ENCODE peak calls at places on chromosomes 1 and 21, in six cellular contexts. C, V, I, N, O and L are unnamed samples.
A peak's percentile ranks its signal among the peaks of the same experiment; 100 is the strongest.

GRCh38 chr1:66725885-66726665 is 26.2 kb upstream of the DYNLT5 start:
- DNase-seq in C (peak; percentile 56), V (peak; percentile 31), I (peak; percentile 26), N (peak; percentile 54), O (peak; percentile 43), L (peak; percentile 45)

GRCh38 chr1:87141556-87141955 is 187.1 kb upstream of the LMO4 start:
- DNase-seq in C (no peak), V (no peak), I (no peak), N (no peak), O (no peak), L (no peak)

GRCh38 chr1:10431065-10431730 is 965 bp downstream of the CENPS start:
- DNase-seq in C (no peak), V (no peak), I (no peak), N (no peak), O (peak; percentile 27), L (no peak)

GRCh38 chr21:31182231-31183129 is 144.2 kb upstream of the KRTAP19-8 start:
- DNase-seq in C (no peak), V (no peak), I (no peak), N (no peak), O (no peak), L (no peak)

GRCh38 chr1:224873645-224874369 is 55.7 kb upstream of the DNAH14 start:
- DNase-seq in C (no peak), V (no peak), I (no peak), N (peak; percentile 37), O (no peak), L (no peak)

GRCh38 chr1:231512147-231512698 is 16.2 kb upstream of the TSNAX start:
- DNase-seq in C (no peak), V (no peak), I (peak; percentile 20), N (peak; percentile 91), O (no peak), L (peak; percentile 84)

GRCh38 chr1:34013958-34014737 is 150.3 kb downstream of the HMGB4 start:
- DNase-seq in C (peak; percentile 81), V (peak; percentile 9), I (no peak), N (no peak), O (peak; percentile 33), L (peak; percentile 28)

GRCh38 chr1:179743679-179744400 is 749 bp downstream of the FAM163A start:
- DNase-seq in C (peak; percentile 26), V (no peak), I (no peak), N (no peak), O (no peak), L (no peak)

GRCh38 chr1:209427277-209427676 is 156.2 kb upstream of the CAMK1G start:
- DNase-seq in C (no peak), V (no peak), I (no peak), N (no peak), O (peak; percentile 35), L (no peak)

GRCh38 chr1:230864441-230864840 is 3.9 kb downstream of the C1orf198 start:
- DNase-seq in C (no peak), V (no peak), I (no peak), N (no peak), O (no peak), L (no peak)

GRCh38 chr1:42886046-42886739 is 39.8 kb downstream of the ZNF691 start:
- DNase-seq in C (no peak), V (no peak), I (no peak), N (no peak), O (no peak), L (no peak)

GRCh38 chr1:168803696-168804510 is 74.9 kb upstream of the DPT start:
- DNase-seq in C (no peak), V (no peak), I (no peak), N (no peak), O (no peak), L (no peak)

GRCh38 chr1:107181253-107181977 is 40.6 kb downstream of the NTNG1 start:
- DNase-seq in C (no peak), V (no peak), I (no peak), N (no peak), O (no peak), L (no peak)

GRCh38 chr21:39663742-39664492 is 51.2 kb downstream of the B3GALT5 start:
- DNase-seq in C (no peak), V (no peak), I (no peak), N (no peak), O (no peak), L (no peak)

GRCh38 chr1:119771016-119771415 is 2.3 kb upstream of the HMGCS2 start:
- DNase-seq in C (peak; percentile 32), V (no peak), I (no peak), N (no peak), O (no peak), L (no peak)

GRCh38 chr1:53600486-53600885 is 138.5 kb downstream of the GLIS1 start:
- DNase-seq in C (no peak), V (no peak), I (no peak), N (no peak), O (no peak), L (no peak)

GRCh38 chr1:209927466-209927865 is 10.6 kb upstream of the SYT14 start:
- DNase-seq in C (no peak), V (no peak), I (no peak), N (no peak), O (no peak), L (no peak)

GRCh38 chr1:229130028-229130668 is 140.8 kb upstream of the RAB4A start:
- DNase-seq in C (no peak), V (no peak), I (no peak), N (peak; percentile 88), O (no peak), L (no peak)

GRCh38 chr1:208344202-208344601 is 100.0 kb upstream of the PLXNA2 start:
- DNase-seq in C (no peak), V (no peak), I (no peak), N (no peak), O (no peak), L (no peak)

GRCh38 chr1:162823771-162824525 is 33.4 kb downstream of the HSD17B7 start:
- DNase-seq in C (no peak), V (no peak), I (no peak), N (no peak), O (no peak), L (no peak)

GRCh38 chr1:162136760-162137537 is 67.5 kb downstream of the NOS1AP start:
- DNase-seq in C (no peak), V (no peak), I (no peak), N (peak; percentile 56), O (no peak), L (peak; percentile 43)

GRCh38 chr1:161033751-161034150 is 5.0 kb downstream of the TSTD1 start:
- DNase-seq in C (no peak), V (no peak), I (no peak), N (no peak), O (no peak), L (peak; percentile 57)

GRCh38 chr1:21232044-21232443 is 55.3 kb upstream of the EIF4G3 start:
- DNase-seq in C (peak; percentile 37), V (no peak), I (no peak), N (peak; percentile 56), O (peak; percentile 78), L (peak; percentile 26)

GRCh38 chr1:14968251-14968812 is 185.2 kb upstream of the TMEM51 start:
- DNase-seq in C (no peak), V (no peak), I (no peak), N (no peak), O (no peak), L (no peak)

GRCh38 chr1:7315316-7315715 is 455.8 kb upstream of the VAMP3 start:
- DNase-seq in C (no peak), V (no peak), I (no peak), N (no peak), O (no peak), L (no peak)

DNA sequence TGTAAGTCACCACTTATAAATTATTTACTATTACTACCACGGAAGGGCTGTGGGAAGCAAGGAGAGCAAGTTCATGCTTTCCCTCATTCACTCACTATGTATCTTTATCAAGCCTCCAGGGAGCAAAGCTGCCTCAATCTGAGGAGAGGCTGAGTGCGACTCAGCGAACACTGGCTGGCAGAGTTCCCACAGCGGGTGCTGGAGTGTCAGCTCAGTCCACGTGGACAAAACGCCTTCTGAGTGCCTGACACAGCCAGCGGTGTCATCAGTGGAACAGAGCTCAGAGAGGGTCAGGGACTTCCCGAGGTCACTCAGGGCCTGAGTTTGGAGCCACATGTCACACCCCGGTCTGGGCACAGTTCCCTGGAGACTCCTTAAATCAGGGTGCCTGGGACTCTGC is 16.9 kb downstream of the MATN1 start:
- DNase-seq in C (no peak), V (no peak), I (no peak), N (no peak), O (no peak), L (no peak)
- TF ChIP-seq ATF3 in C (no peak), V (no peak), I (no peak), N (no peak), O (no peak), L (no peak)

DNA sequence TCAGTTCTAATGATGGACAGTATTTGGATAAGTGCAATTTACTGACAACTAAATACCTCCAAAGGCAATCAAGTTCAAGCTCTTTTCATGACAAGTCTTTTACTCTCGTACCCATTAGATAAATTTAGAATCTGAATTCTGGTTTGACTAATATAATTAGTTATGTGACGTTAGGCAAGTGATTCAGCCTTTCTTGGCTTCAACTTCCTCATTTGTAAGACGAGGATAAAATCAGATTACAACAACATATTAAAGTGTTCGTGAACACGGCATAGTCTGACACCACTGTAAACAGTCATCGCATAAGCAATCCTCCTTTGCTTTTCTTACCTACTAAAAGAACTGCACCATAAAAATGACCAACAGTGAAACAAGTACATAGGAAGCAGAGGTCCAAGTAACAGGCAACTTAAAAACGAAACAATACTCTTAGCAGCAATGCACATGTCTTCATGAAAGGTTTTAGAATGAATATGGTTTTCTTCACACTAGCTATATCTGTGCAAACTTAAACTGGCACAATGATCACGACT is 25.7 kb downstream of the COA6 start:
- DNase-seq in C (no peak), V (no peak), I (peak; percentile 75), N (no peak), O (no peak), L (no peak)
- TF ChIP-seq ATF3 in C (no peak), V (no peak), I (no peak), N (no peak), O (no peak), L (no peak)

GRCh38 chr1:30907390-30907640 is 1.2 kb downstream of the SDC3 start:
- DNase-seq in C (no peak), V (no peak), I (no peak), N (no peak), O (no peak), L (no peak)

GRCh38 chr1:30907641-30908445 is 715 bp downstream of the SDC3 start:
- DNase-seq in C (no peak), V (no peak), I (no peak), N (no peak), O (peak; percentile 79), L (no peak)

GRCh38 chr1:30906631-30907389 is 1.7 kb downstream of the SDC3 start:
- DNase-seq in C (no peak), V (no peak), I (no peak), N (no peak), O (no peak), L (no peak)

GRCh38 chr1:30908886-30909777 is 574 bp upstream of the SDC3 start:
- DNase-seq in C (no peak), V (no peak), I (no peak), N (no peak), O (no peak), L (no peak)

GRCh38 chr1:30908446-30908885 is at the start of gene SDC3:
- DNase-seq in C (no peak), V (no peak), I (no peak), N (no peak), O (peak; percentile 87), L (no peak)
- TF ChIP-seq ATF3 in C (no peak), V (no peak), I (no peak), N (no peak), O (no peak), L (no peak)

GRCh38 chr1:155219592-155220031 is 11.1 kb downstream of the MTX1 start:
- DNase-seq in C (peak; percentile 27), V (no peak), I (no peak), N (no peak), O (peak; percentile 31), L (no peak)
- TF ChIP-seq ATF3 in C (no peak), V (peak; percentile 88), I (peak; percentile 62), N (no peak), O (no peak), L (no peak)

GRCh38 chr1:8727809-8728213 is 89.6 kb downstream of the RERE start:
- DNase-seq in C (no peak), V (no peak), I (no peak), N (no peak), O (no peak), L (no peak)
- TF ChIP-seq ATF3 in C (no peak), V (no peak), I (no peak), N (no peak), O (no peak), L (no peak)